ENCODE peak calls at places on chromosomes 5 and 9, in seven cellular contexts. M is caudate nucleus, Q is GM23248, A is tibial artery, P is mesendoderm, V is neural progenitor cell, R is HCT116. H is an unnamed sample.

GRCh38 chr5:179264641-179265528 is 80.4 kb downstream of the ADAMTS2 start:
- DNase-seq in M (no peak), Q (no peak), A (no peak), P (no peak), V (no peak), R (no peak), H (peak; percentile 55)

GRCh38 chr5:134438268-134438622 is 26.6 kb upstream of the CDKN2AIPNL start:
- DNase-seq in M (no peak), Q (peak; percentile 91), A (no peak), P (no peak), V (no peak), R (no peak), H (no peak)

GRCh38 chr9:2459756-2460155 is 161.8 kb upstream of the VLDLR start:
- DNase-seq in M (no peak), Q (no peak), A (no peak), P (no peak), V (no peak), R (no peak), H (no peak)

GRCh38 chr9:91555132-91555531 is 131.5 kb upstream of the NFIL3 start:
- DNase-seq in M (no peak), Q (peak; percentile 53), A (no peak), P (no peak), V (no peak), R (no peak), H (no peak)

GRCh38 chr5:116296335-116297072 is 211.7 kb downstream of the COMMD10 start:
- DNase-seq in M (no peak), Q (no peak), A (no peak), P (no peak), V (no peak), R (no peak), H (no peak)

GRCh38 chr5:37043693-37044092 is 167.1 kb downstream of the NIPBL start:
- DNase-seq in M (peak; percentile 8), Q (peak; percentile 2), A (no peak), P (peak; percentile 61), V (no peak), R (no peak), H (no peak)

GRCh38 chr5:80153586-80154126 is 102.2 kb downstream of the SERINC5 start:
- DNase-seq in M (peak; percentile 43), Q (no peak), A (no peak), P (no peak), V (no peak), R (no peak), H (no peak)

GRCh38 chr5:51544386-51544785 is 161.1 kb downstream of the ISL1 start:
- DNase-seq in M (no peak), Q (no peak), A (no peak), P (no peak), V (no peak), R (no peak), H (no peak)

GRCh38 chr5:181052928-181053759 is 13.1 kb downstream of the BTNL9 start:
- DNase-seq in M (no peak), Q (peak; percentile 21), A (no peak), P (no peak), V (peak; percentile 62), R (no peak), H (peak; percentile 71)

GRCh38 chr5:92552206-92553160 is 1028.5 kb downstream of the NR2F1-AS1 start:
- DNase-seq in M (no peak), Q (peak; percentile 96), A (no peak), P (no peak), V (no peak), R (peak; percentile 89), H (no peak)

GRCh38 chr5:15807861-15808260 is 307.9 kb downstream of the FBXL7 start:
- DNase-seq in M (no peak), Q (peak; percentile 72), A (no peak), P (no peak), V (no peak), R (no peak), H (no peak)

GRCh38 chr9:33719581-33720374 is 75.6 kb upstream of the PRSS3 start:
- DNase-seq in M (no peak), Q (peak; percentile 31), A (no peak), P (peak; percentile 73), V (peak; percentile 56), R (no peak), H (peak; percentile 49)

GRCh38 chr5:147037517-147038205 is 159.1 kb upstream of the PPP2R2B start:
- DNase-seq in M (no peak), Q (peak; percentile 85), A (no peak), P (no peak), V (no peak), R (peak; percentile 31), H (no peak)

GRCh38 chr9:124309665-124310064 is 51.9 kb downstream of the NEK6 start:
- DNase-seq in M (no peak), Q (peak; percentile 98), A (peak; percentile 92), P (peak; percentile 96), V (peak; percentile 20), R (peak; percentile 92), H (no peak)

GRCh38 chr9:108972626-108973209 is 38.5 kb downstream of the ABITRAM start:
- DNase-seq in M (no peak), Q (peak; percentile 30), A (no peak), P (no peak), V (no peak), R (no peak), H (no peak)

GRCh38 chr5:2182020-2182419 is 299.3 kb upstream of the IRX4 start:
- DNase-seq in M (no peak), Q (no peak), A (no peak), P (no peak), V (no peak), R (no peak), H (no peak)

GRCh38 chr5:96279796-96280542 is 153.1 kb downstream of the PCSK1 start:
- DNase-seq in M (no peak), Q (peak; percentile 81), A (no peak), P (no peak), V (no peak), R (no peak), H (no peak)

GRCh38 chr5:17238521-17239041 is 21.1 kb downstream of the BASP1 start:
- DNase-seq in M (no peak), Q (peak; percentile 81), A (no peak), P (no peak), V (no peak), R (no peak), H (no peak)

GRCh38 chr5:41154491-41154890 is 58.8 kb downstream of the C6 start:
- DNase-seq in M (no peak), Q (no peak), A (no peak), P (no peak), V (no peak), R (no peak), H (no peak)

GRCh38 chr9:108668191-108668940 is 187.4 kb downstream of the ACTL7B start:
- DNase-seq in M (no peak), Q (no peak), A (no peak), P (peak; percentile 10), V (no peak), R (no peak), H (no peak)

GRCh38 chr5:90161399-90161798 is 248.2 kb downstream of the CETN3 start:
- DNase-seq in M (peak; percentile 2), Q (peak; percentile 45), A (peak; percentile 68), P (peak; percentile 74), V (peak; percentile 57), R (peak; percentile 39), H (peak; percentile 56)

GRCh38 chr9:125977223-125977622 is 230.1 kb downstream of the PBX3 start:
- DNase-seq in M (no peak), Q (peak; percentile 38), A (no peak), P (no peak), V (no peak), R (no peak), H (no peak)

GRCh38 chr5:42851441-42851840 is 39.7 kb upstream of the SELENOP start:
- DNase-seq in M (no peak), Q (no peak), A (no peak), P (no peak), V (no peak), R (no peak), H (no peak)
- H3K27ac ChIP-seq in M (no peak overlapping the region), Q (no peak overlapping the region), A (no peak overlapping the region), P (no peak overlapping the region), V (no peak overlapping the region), R (no peak overlapping the region), H (no peak overlapping the region)

GRCh38 chr5:139677404-139678282 is 29.5 kb downstream of the CXXC5 start:
- DNase-seq in M (no peak), Q (no peak), A (no peak), P (no peak), V (peak; percentile 85), R (no peak), H (peak; percentile 76)

GRCh38 chr5:139675825-139676224 is 27.7 kb downstream of the CXXC5 start:
- DNase-seq in M (no peak), Q (no peak), A (no peak), P (no peak), V (no peak), R (no peak), H (no peak)

GRCh38 chr5:139676951-139677367 is 28.8 kb downstream of the CXXC5 start:
- DNase-seq in M (peak; percentile 91), Q (no peak), A (no peak), P (no peak), V (peak; percentile 84), R (no peak), H (peak; percentile 53)

GRCh38 chr5:139675213-139675612 is 27.1 kb downstream of the CXXC5 start:
- DNase-seq in M (no peak), Q (no peak), A (no peak), P (no peak), V (no peak), R (no peak), H (no peak)

GRCh38 chr5:139676406-139676805 is 28.3 kb downstream of the CXXC5 start:
- DNase-seq in M (no peak), Q (no peak), A (no peak), P (no peak), V (no peak), R (no peak), H (no peak)
- H3K27ac ChIP-seq in M (peak overlapping the region; percentile 98), Q (no peak overlapping the region), A (peak overlapping the region; percentile 34), P (no peak overlapping the region), V (no peak overlapping the region), R (no peak overlapping the region), H (no peak overlapping the region)

GRCh38 chr5:10528056-10528816 is 35.6 kb upstream of the ANKRD33B start:
- DNase-seq in M (no peak), Q (peak; percentile 82), A (peak; percentile 19), P (no peak), V (no peak), R (no peak), H (no peak)
- H3K27ac ChIP-seq in M (no peak overlapping the region), Q (peak overlapping the region; percentile 79), A (no peak overlapping the region), P (no peak overlapping the region), V (no peak overlapping the region), R (no peak overlapping the region), H (no peak overlapping the region)

DNA sequence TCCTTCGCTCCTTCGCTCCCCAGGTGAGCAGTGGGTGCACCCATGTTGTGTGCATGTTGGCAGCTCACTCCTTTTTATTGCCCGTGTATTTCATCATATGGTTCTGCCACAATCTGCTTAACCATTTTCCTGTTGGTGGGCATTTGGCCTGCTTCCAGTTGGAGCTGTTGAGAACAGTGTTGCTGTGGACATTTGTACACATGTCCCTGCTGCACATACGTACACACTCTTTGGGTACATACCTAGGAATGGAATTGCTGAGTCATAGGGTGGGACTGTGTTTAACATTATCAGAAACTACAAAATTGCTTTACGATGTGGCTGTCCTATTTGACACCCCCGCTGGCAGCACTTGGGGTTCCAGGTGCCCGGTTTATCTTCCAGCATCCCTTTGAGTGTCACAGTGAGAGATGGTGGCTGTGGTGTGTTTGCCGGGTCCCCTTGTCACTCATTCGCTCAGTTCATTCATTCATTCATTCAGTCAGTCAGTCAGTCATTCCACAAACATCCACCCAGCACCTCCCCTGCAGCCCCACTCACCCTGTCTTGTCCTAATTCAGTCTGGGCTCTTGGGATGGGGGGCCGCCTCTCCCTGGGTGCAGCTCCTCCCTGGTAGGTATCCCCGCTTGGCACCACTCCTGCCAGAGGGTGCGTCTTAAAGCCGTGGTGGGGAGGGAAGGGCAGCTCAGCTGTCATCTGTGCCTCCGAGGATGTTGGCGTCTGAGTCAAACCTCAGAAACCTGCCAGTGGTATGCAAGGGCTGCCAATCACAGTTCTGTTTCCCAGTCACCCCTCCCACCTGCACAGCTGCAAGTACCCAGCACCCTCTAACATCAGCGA is 8.0 kb upstream of the FIBCD1 start:
- DNase-seq in M (peak; percentile 55), Q (peak; percentile 59), A (no peak), P (no peak), V (no peak), R (peak; percentile 43), H (no peak)
- H3K27ac ChIP-seq in M (peak overlapping the region; percentile 54), Q (no peak overlapping the region), A (no peak overlapping the region), P (no peak overlapping the region), V (no peak overlapping the region), R (no peak overlapping the region), H (no peak overlapping the region)

H was measured in pancreas.